ENCODE peak calls at places on chromosomes 1 and 21, in four cellular contexts. W is HFF-Myc, Y is heart right ventricle, J is OCI-LY7. R is an unnamed sample.
A peak's percentile ranks its signal among the peaks of the same experiment; 100 is the strongest.

GRCh38 chr1:36350659-36351171 is 27.3 kb upstream of the EVA1B start:
- DNase-seq in W (no peak), Y (no peak), J (no peak), R (no peak)

GRCh38 chr21:42480736-42481135 is 15.3 kb downstream of the RSPH1 start:
- DNase-seq in W (no peak), Y (no peak), J (no peak), R (no peak)

GRCh38 chr1:9151326-9151860 is 22.5 kb upstream of the GPR157 start:
- DNase-seq in W (no peak), Y (peak; percentile 40), J (no peak), R (no peak)

GRCh38 chr1:201537028-201537427 is 1.9 kb upstream of the NAV1 start:
- DNase-seq in W (no peak), Y (no peak), J (no peak), R (no peak)

GRCh38 chr1:155226188-155226909 is 17.9 kb downstream of the MTX1 start:
- DNase-seq in W (no peak), Y (peak; percentile 69), J (peak; percentile 90), R (no peak)

GRCh38 chr1:188723332-188724020 is 1754.2 kb downstream of the BRINP3 start:
- DNase-seq in W (no peak), Y (no peak), J (no peak), R (no peak)

GRCh38 chr1:63713627-63714481 is 60.0 kb upstream of the ROR1 start:
- DNase-seq in W (peak; percentile 88), Y (no peak), J (no peak), R (no peak)

GRCh38 chr1:226332947-226333346 is 24.0 kb upstream of the LIN9 start:
- DNase-seq in W (no peak), Y (no peak), J (peak; percentile 40), R (no peak)

GRCh38 chr1:62905309-62905708 is 121.4 kb downstream of the ATG4C start:
- DNase-seq in W (no peak), Y (no peak), J (no peak), R (no peak)

GRCh38 chr1:16975838-16976237 is 4.6 kb downstream of the MFAP2 start:
- DNase-seq in W (no peak), Y (no peak), J (no peak), R (no peak)

GRCh38 chr1:46522184-46522968 is 29.1 kb downstream of the KNCN start:
- DNase-seq in W (no peak), Y (no peak), J (no peak), R (peak; percentile 40)

GRCh38 chr21:40118527-40118926 is 251.3 kb downstream of the PCP4 start:
- DNase-seq in W (no peak), Y (no peak), J (no peak), R (no peak)

GRCh38 chr1:62832276-62832675 is 48.3 kb downstream of the ATG4C start:
- DNase-seq in W (no peak), Y (no peak), J (no peak), R (no peak)

GRCh38 chr1:67723620-67724019 is 38.6 kb downstream of the GADD45A start:
- DNase-seq in W (no peak), Y (no peak), J (no peak), R (no peak)

GRCh38 chr1:232227171-232227740 is 402.7 kb downstream of the SIPA1L2 start:
- DNase-seq in W (no peak), Y (no peak), J (no peak), R (no peak)

GRCh38 chr1:227532019-227532619 is 31.2 kb upstream of the ZNF678 start:
- DNase-seq in W (no peak), Y (no peak), J (no peak), R (no peak)

GRCh38 chr21:42207426-42207825 is 11.5 kb upstream of the ABCG1 start:
- DNase-seq in W (no peak), Y (no peak), J (no peak), R (no peak)

GRCh38 chr21:34790341-34790740 is 121.5 kb downstream of the CLIC6 start:
- DNase-seq in W (no peak), Y (no peak), J (no peak), R (no peak)

GRCh38 chr1:36752431-36752830 is 269.7 kb upstream of the CSF3R start:
- DNase-seq in W (no peak), Y (no peak), J (no peak), R (no peak)

GRCh38 chr1:53361541-53361961 is 33.7 kb upstream of the LRP8 start:
- DNase-seq in W (no peak), Y (no peak), J (no peak), R (no peak)

GRCh38 chr1:116764906-116765862 is 11.0 kb downstream of the CD2 start:
- DNase-seq in W (no peak), Y (no peak), J (no peak), R (no peak)

GRCh38 chr1:177898377-177898648 is 71.5 kb downstream of the SEC16B start:
- DNase-seq in W (no peak), Y (no peak), J (no peak), R (no peak)

GRCh38 chr1:155971910-155972809 is 6.2 kb downstream of the ARHGEF2 start:
- DNase-seq in W (no peak), Y (no peak), J (no peak), R (no peak)

GRCh38 chr1:25019351-25020172 is 89.5 kb upstream of the RUNX3 start:
- DNase-seq in W (no peak), Y (no peak), J (peak; percentile 82), R (no peak)

GRCh38 chr1:183633676-183634343 is 1.8 kb downstream of the ARPC5 start:
- DNase-seq in W (peak; percentile 89), Y (no peak), J (peak; percentile 75), R (peak; percentile 67)

GRCh38 chr1:216502528-216503162 is 79.4 kb upstream of the USH2A start:
- DNase-seq in W (no peak), Y (no peak), J (no peak), R (no peak)

GRCh38 chr21:28538987-28539622 is 453.6 kb downstream of the LTN1 start:
- DNase-seq in W (peak; percentile 81), Y (no peak), J (no peak), R (no peak)

GRCh38 chr1:150674881-150675280 is 22.1 kb downstream of the GOLPH3L start:
- DNase-seq in W (no peak), Y (no peak), J (no peak), R (no peak)

GRCh38 chr1:56052090-56052489 is 527.3 kb downstream of the PLPP3 start:
- DNase-seq in W (no peak), Y (no peak), J (no peak), R (no peak)

GRCh38 chr1:232471250-232471649 is 158.7 kb downstream of the SIPA1L2 start:
- DNase-seq in W (no peak), Y (no peak), J (no peak), R (peak; percentile 16)

GRCh38 chr1:44723064-44723463 is 7.9 kb downstream of the RNU5D-1 start:
- DNase-seq in W (no peak), Y (no peak), J (no peak), R (no peak)

GRCh38 chr1:55848906-55849305 is 633.7 kb upstream of the USP24 start:
- DNase-seq in W (no peak), Y (no peak), J (no peak), R (no peak)

GRCh38 chr1:71046891-71047634 is 553 bp downstream of the PTGER3 start:
- DNase-seq in W (no peak), Y (peak; percentile 21), J (no peak), R (no peak)

GRCh38 chr1:115837762-115838421 is 3.0 kb downstream of the NHLH2 start:
- DNase-seq in W (no peak), Y (no peak), J (no peak), R (no peak)

GRCh38 chr1:93685918-93686317 is 4.3 kb upstream of the BCAR3 start:
- DNase-seq in W (no peak), Y (no peak), J (no peak), R (no peak)
- H3K4me3 ChIP-seq in W (no peak overlapping the region), Y (no peak overlapping the region), J (peak overlapping the region; percentile 33), R (no peak overlapping the region)

GRCh38 chr21:45969921-45970673 is 11.5 kb upstream of the COL6A1 start:
- DNase-seq in W (no peak), Y (no peak), J (no peak), R (no peak)

GRCh38 chr21:45972716-45973474 is 8.7 kb upstream of the COL6A1 start:
- DNase-seq in W (peak; percentile 96), Y (peak; percentile 84), J (no peak), R (no peak)

GRCh38 chr21:45972353-45972715 is 9.2 kb upstream of the COL6A1 start:
- DNase-seq in W (no peak), Y (peak; percentile 60), J (no peak), R (no peak)

GRCh38 chr21:45970674-45971486 is 10.7 kb upstream of the COL6A1 start:
- DNase-seq in W (no peak), Y (peak; percentile 83), J (peak; percentile 10), R (no peak)

DNA sequence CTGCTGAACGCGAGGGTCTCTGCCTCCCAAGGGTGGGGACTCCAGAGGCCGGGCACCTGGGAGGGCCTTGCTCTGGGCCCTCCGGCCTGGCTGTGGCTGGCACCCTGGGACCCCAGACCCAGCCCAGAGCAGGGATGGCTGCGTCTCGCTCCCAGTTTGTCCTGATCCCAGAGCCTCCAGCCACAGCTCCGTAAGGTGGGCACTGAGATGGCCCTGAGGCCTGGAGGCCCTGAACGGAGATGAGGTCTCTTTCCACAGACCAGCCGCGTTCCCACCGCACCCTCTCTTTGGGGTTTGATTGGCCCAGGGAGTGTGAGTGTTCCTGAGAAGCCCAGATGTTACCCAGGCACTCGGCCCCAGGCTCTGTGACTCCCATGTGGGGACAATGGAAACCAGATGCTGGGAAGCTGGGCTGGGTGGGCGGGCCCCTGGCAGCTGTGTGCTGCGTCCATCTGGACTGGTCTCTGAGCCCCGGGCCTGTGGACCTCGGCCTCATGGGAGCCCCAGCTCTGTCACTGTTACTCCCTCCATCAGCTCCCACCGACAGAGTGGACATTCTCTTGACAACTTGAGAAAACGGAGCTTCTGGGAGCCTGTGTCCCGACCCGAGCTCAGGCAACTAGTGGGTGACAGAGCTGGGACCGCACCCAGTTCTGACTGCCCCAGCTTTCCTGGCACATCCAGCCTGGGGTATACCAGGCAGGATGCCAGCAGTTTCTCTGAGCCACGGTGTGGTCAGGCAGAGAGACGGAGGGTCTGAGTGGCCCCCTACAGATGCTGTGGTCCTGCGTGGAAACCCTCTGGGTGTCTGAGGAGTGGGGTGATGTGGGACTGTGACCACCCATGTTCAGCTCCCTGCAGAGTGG is 9.8 kb upstream of the COL6A1 start:
- DNase-seq in W (peak; percentile 97), Y (peak; percentile 76), J (no peak), R (no peak)
- H3K4me3 ChIP-seq in W (peak overlapping the region; percentile 44), Y (peak overlapping the region; percentile 61), J (no peak overlapping the region), R (peak overlapping the region; percentile 82)

DNA sequence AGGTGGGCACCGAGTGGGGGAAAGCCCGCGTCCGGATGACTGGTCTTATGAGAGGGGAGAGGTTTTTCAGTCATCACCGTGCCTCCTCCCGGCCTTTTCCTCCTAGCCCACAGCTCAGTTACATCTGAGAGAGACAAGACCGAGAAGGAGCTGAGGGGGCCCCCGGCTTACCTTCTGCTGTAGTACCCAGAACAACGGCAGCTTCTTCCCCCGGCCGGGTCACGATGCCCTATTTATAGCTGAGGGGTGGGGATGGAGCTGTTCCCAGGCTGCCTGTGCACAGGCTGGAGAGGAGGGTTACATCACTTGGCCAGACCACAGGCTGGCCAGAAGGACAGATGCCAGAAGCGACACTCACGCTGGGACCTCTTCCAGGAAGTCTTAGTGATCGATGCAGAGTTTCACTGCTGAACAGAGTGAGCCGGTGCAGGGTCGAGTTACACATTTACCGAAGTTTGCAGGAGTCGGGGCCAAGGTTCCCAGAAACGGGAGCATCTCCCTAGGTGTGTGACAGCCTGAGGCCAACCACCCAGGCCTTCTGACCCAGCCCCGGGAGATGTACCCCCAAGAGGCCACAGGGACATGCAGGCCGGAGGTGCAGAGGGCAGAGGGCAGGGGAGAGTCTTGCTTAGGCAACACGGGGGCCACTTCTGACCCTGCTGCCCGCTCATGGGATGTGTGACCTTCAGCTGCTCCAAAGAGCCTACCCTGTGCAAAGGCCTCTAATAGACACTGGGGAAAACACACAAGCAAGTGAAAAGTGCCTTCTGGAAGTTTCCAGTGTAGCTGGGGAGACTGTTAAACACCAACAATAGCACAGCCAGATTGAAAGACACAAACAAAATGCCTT is at the start of gene AGT:
- DNase-seq in W (peak; percentile 17), Y (peak; percentile 80), J (no peak), R (no peak)
- H3K4me3 ChIP-seq in W (no peak within 1 kb of the TSS), Y (peak within 1 kb of the TSS; percentile 56), J (no peak within 1 kb of the TSS), R (no peak within 1 kb of the TSS)

GRCh38 chr1:54487571-54488050 is 60.4 kb upstream of the ACOT11 start:
- DNase-seq in W (no peak), Y (peak; percentile 38), J (no peak), R (no peak)
- H3K4me3 ChIP-seq in W (peak overlapping the region; percentile 31), Y (peak overlapping the region; percentile 72), J (peak overlapping the region; percentile 71), R (peak overlapping the region; percentile 86)